ENCODE peak calls at places on chromosome 1, in ten cellular contexts. F, G, N, O, Z, Q, A, P, H and X are unnamed samples.

GRCh38 chr1:20089328-20090077 is 19.5 kb downstream of the PLA2G5 start:
- DNase-seq in F (no peak), G (no peak), N (no peak), O (no peak), Z (no peak), Q (no peak), A (no peak), P (no peak), H (no peak), X (no peak)

GRCh38 chr1:204941415-204942338 is 71.0 kb downstream of the NFASC start:
- DNase-seq in F (peak), G (peak), N (peak), O (peak), Z (peak), Q (peak), A (peak), P (peak), H (peak), X (no peak)

GRCh38 chr1:7322283-7322785 is 448.8 kb upstream of the VAMP3 start:
- DNase-seq in F (no peak), G (peak), N (no peak), O (peak), Z (no peak), Q (no peak), A (no peak), P (no peak), H (no peak), X (no peak)

GRCh38 chr1:66712819-66713218 is 39.4 kb upstream of the DYNLT5 start:
- DNase-seq in F (no peak), G (no peak), N (no peak), O (no peak), Z (no peak), Q (no peak), A (no peak), P (no peak), H (no peak), X (no peak)

GRCh38 chr1:65994223-65994622 is 201.5 kb downstream of the PDE4B start:
- DNase-seq in F (no peak), G (no peak), N (no peak), O (no peak), Z (no peak), Q (no peak), A (no peak), P (no peak), H (no peak), X (no peak)

GRCh38 chr1:169105434-169106094 is 926 bp upstream of the ATP1B1 start:
- DNase-seq in F (peak), G (no peak), N (peak), O (no peak), Z (no peak), Q (peak), A (peak), P (no peak), H (peak), X (no peak)

GRCh38 chr1:64471218-64471719 is 1.3 kb downstream of the CACHD1 start:
- DNase-seq in F (peak), G (no peak), N (peak), O (peak), Z (no peak), Q (no peak), A (peak), P (peak), H (peak), X (no peak)

GRCh38 chr1:151787689-151788088 is 2.6 kb downstream of the TDRKH start:
- DNase-seq in F (no peak), G (no peak), N (no peak), O (no peak), Z (no peak), Q (no peak), A (no peak), P (no peak), H (no peak), X (no peak)

GRCh38 chr1:228756457-228756856 is 21.2 kb downstream of the RHOU start:
- DNase-seq in F (no peak), G (no peak), N (no peak), O (no peak), Z (no peak), Q (no peak), A (no peak), P (no peak), H (no peak), X (no peak)

GRCh38 chr1:202613571-202613970 is 96.7 kb downstream of the SYT2 start:
- DNase-seq in F (no peak), G (no peak), N (no peak), O (no peak), Z (no peak), Q (no peak), A (no peak), P (no peak), H (no peak), X (no peak)

GRCh38 chr1:92538413-92539061 is 51.8 kb upstream of the GFI1 start:
- DNase-seq in F (no peak), G (peak), N (no peak), O (no peak), Z (no peak), Q (no peak), A (no peak), P (no peak), H (no peak), X (no peak)

GRCh38 chr1:27934818-27935549 is at the start of gene SMPDL3B:
- DNase-seq in F (peak), G (no peak), N (peak), O (no peak), Z (no peak), Q (no peak), A (peak), P (no peak), H (peak), X (peak)

GRCh38 chr1:212595229-212595628 is 13.3 kb upstream of the ATF3 start:
- DNase-seq in F (no peak), G (no peak), N (no peak), O (no peak), Z (no peak), Q (no peak), A (no peak), P (no peak), H (no peak), X (no peak)

GRCh38 chr1:212179394-212180076 is 105.7 kb upstream of the PPP2R5A start:
- DNase-seq in F (no peak), G (peak), N (no peak), O (peak), Z (peak), Q (no peak), A (no peak), P (peak), H (no peak), X (no peak)

GRCh38 chr1:200266871-200267270 is 143.0 kb downstream of the ZNF281 start:
- DNase-seq in F (no peak), G (no peak), N (no peak), O (no peak), Z (no peak), Q (no peak), A (no peak), P (no peak), H (no peak), X (no peak)

GRCh38 chr1:169690489-169690888 is 20.9 kb downstream of the SELL start:
- DNase-seq in F (no peak), G (no peak), N (no peak), O (no peak), Z (no peak), Q (no peak), A (no peak), P (no peak), H (no peak), X (no peak)

GRCh38 chr1:232238009-232238408 is 391.9 kb downstream of the SIPA1L2 start:
- DNase-seq in F (no peak), G (no peak), N (no peak), O (no peak), Z (no peak), Q (no peak), A (no peak), P (no peak), H (no peak), X (no peak)

GRCh38 chr1:113984710-113985109 is 5.4 kb downstream of the OLFML3 start:
- DNase-seq in F (no peak), G (peak), N (no peak), O (no peak), Z (no peak), Q (no peak), A (no peak), P (no peak), H (no peak), X (no peak)

GRCh38 chr1:11648732-11649158 is 5.5 kb downstream of the FBXO2 start:
- DNase-seq in F (no peak), G (no peak), N (no peak), O (no peak), Z (no peak), Q (no peak), A (no peak), P (no peak), H (peak), X (no peak)

GRCh38 chr1:246267426-246267825 is 239.7 kb downstream of the SMYD3 start:
- DNase-seq in F (no peak), G (no peak), N (no peak), O (no peak), Z (no peak), Q (no peak), A (no peak), P (no peak), H (no peak), X (no peak)

GRCh38 chr1:170790651-170791071 is 126.7 kb downstream of the PRRX1 start:
- DNase-seq in F (no peak), G (peak), N (no peak), O (peak), Z (peak), Q (no peak), A (no peak), P (peak), H (no peak), X (no peak)

GRCh38 chr1:43565600-43566360 is 35.1 kb downstream of the PTPRF start:
- DNase-seq in F (no peak), G (peak), N (no peak), O (peak), Z (no peak), Q (peak), A (peak), P (peak), H (peak), X (no peak)

GRCh38 chr1:228940526-228940925 is 205.2 kb downstream of the RHOU start:
- DNase-seq in F (no peak), G (no peak), N (no peak), O (no peak), Z (no peak), Q (no peak), A (no peak), P (no peak), H (no peak), X (no peak)

GRCh38 chr1:209761021-209761635 is 5.3 kb downstream of the TRAF3IP3 start:
- DNase-seq in F (no peak), G (no peak), N (no peak), O (peak), Z (no peak), Q (no peak), A (no peak), P (no peak), H (no peak), X (no peak)
- H3K4me3 ChIP-seq in F (no peak), G (no peak), N (no peak), O (no peak), Z (no peak), Q (no peak), A (no peak), P (no peak), H (no peak), X (no peak)

DNA sequence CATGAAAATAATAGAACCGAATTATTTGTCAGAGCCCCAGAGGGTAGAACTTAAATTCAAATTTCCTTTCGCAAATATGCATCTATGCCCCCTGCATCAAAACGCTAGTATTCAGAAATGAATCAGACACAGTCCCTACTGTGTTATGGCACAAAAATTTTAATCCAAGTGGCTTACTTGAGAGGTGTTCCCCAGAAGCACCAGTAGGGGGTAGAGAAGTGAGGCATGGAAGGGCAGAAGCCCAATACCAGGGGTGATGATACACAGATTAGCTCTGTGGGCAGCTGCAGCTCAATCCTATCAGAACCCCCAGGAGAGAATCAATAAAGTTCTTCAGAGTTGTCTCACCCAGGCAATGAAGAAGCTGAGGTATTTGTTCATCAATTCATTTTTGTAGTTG is 342.2 kb downstream of the OMA1 start:
- DNase-seq in F (peak), G (no peak), N (no peak), O (no peak), Z (no peak), Q (peak), A (no peak), P (no peak), H (no peak), X (no peak)
- TF ChIP-seq CTCF in F (no peak), G (peak), N (no peak), O (peak), Z (peak), Q (peak), A (no peak), P (no peak), H (no peak), X (peak)

DNA sequence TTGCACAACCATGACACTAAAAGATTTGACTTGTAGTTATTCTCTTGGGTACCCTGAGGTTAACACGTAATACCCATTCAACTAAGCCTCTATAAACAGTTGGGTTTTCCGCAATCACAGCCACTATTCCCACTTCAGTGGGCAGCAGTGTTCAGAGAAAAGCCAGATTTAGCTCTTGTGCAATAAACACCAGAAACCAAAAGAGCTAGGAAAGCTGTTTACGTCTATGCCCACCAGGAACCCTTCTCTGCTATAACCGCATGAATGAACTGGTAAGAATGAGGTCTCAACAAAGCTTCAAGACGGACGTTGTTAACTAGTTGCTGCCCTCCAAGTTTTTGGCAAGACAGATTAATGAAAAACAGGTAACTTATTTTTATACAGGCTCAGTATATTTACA is 101.3 kb downstream of the SLC45A1 start:
- DNase-seq in F (no peak), G (peak), N (no peak), O (peak), Z (no peak), Q (no peak), A (no peak), P (peak), H (no peak), X (no peak)
- H3K4me3 ChIP-seq in F (no peak), G (no peak), N (peak), O (no peak), Z (no peak), Q (no peak), A (no peak), P (peak), H (no peak), X (peak)

DNA sequence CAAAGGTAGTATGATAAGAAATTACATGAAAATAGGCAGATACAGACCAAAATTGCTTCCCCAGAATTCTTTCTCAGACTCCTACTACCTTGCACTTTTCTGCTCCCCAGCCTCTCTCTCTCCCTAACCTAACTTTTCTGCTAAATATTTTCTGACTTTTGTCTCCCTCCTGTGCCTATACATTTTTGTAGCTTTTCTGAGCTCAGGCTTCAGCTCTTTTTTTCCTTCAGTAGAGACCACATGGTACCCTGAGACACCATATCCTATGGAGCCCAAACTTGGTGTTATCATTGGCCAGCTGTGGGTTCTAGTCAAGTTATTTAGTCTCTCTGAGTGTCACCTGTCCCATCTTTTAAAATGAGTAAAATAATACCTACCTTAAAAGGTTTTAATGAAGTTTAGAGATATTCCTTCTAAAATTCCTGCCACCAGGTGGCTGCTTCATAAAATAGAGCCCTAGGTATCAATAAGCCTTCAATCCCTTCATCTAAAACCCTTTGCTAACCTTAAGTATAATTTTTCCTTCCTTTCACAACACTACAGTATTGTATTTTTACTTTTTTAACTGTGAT is 237.7 kb upstream of the DUSP10 start:
- DNase-seq in F (no peak), G (no peak), N (no peak), O (no peak), Z (no peak), Q (no peak), A (no peak), P (no peak), H (no peak), X (no peak)
- TF ChIP-seq CTCF in F (peak), G (peak), N (peak), O (no peak), Z (peak), Q (no peak), A (peak), P (peak), H (peak), X (peak)

GRCh38 chr1:115098979-115099692 is 9.8 kb upstream of the TSPAN2 start:
- DNase-seq in F (peak), G (peak), N (peak), O (peak), Z (no peak), Q (peak), A (no peak), P (peak), H (peak), X (peak)
- H3K4me3 ChIP-seq in F (no peak), G (no peak), N (peak), O (no peak), Z (no peak), Q (peak), A (no peak), P (peak), H (no peak), X (peak)

DNA sequence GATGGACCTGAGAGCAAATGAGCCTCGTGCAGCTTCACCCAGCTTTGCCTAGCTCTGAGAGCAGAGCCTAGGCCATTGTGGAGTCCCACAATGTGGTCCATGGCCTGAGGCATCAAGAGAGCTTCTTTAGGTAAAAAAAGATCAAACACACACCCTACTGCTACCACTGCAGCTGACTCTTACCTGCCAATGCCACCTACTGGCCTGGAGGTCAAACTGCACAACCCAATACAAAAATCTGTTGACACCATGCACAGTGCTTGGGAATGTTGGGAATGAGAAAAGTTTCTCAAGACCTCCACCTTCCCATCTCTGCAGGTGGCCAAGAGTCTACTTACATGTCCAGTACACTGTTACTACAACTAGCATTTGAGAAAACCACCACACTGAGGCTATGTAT is 60.6 kb downstream of the UCHL5 start:
- DNase-seq in F (peak), G (no peak), N (no peak), O (no peak), Z (no peak), Q (no peak), A (no peak), P (no peak), H (no peak), X (no peak)
- TF ChIP-seq CTCF in F (peak), G (peak), N (no peak), O (no peak), Z (peak), Q (peak), A (peak), P (peak), H (no peak), X (peak)

GRCh38 chr1:107739651-107740050 is 225.3 kb downstream of the VAV3 start:
- DNase-seq in F (no peak), G (no peak), N (no peak), O (no peak), Z (no peak), Q (no peak), A (no peak), P (no peak), H (no peak), X (no peak)

GRCh38 chr1:107741242-107741641 is 223.7 kb downstream of the VAV3 start:
- DNase-seq in F (no peak), G (no peak), N (no peak), O (no peak), Z (no peak), Q (no peak), A (no peak), P (no peak), H (no peak), X (no peak)

GRCh38 chr1:107740574-107740973 is 224.4 kb downstream of the VAV3 start:
- DNase-seq in F (no peak), G (no peak), N (no peak), O (no peak), Z (no peak), Q (no peak), A (no peak), P (peak), H (no peak), X (no peak)

GRCh38 chr1:107739183-107739582 is 225.8 kb downstream of the VAV3 start:
- DNase-seq in F (no peak), G (no peak), N (no peak), O (no peak), Z (no peak), Q (peak), A (no peak), P (no peak), H (no peak), X (peak)
- H3K4me3 ChIP-seq in F (no peak), G (no peak), N (no peak), O (no peak), Z (no peak), Q (no peak), A (no peak), P (no peak), H (no peak), X (no peak)